ENCODE peak calls at places on chromosome 5, in seven cellular contexts. R, Q, L, X, G, A and B are unnamed samples. For H3K4me1, the result is how much of the 10 kb centered on the place peaks cover.

GRCh38 chr5:56557198-56557597 is 258.2 kb upstream of the MAP3K1 start:
- DNase-seq in G (no peak), A (no peak), X (no peak), Q (no peak), L (no peak), R (no peak), B (no peak)

GRCh38 chr5:128579111-128579510 is 41.1 kb upstream of the FBN2 start:
- DNase-seq in L (no peak), G (no peak), Q (no peak), X (no peak), A (no peak), R (no peak), B (no peak)

GRCh38 chr5:16879191-16879590 is 56.9 kb downstream of the MYO10 start:
- DNase-seq in L (no peak), X (no peak), G (no peak), R (no peak), Q (no peak), A (no peak), B (no peak)

GRCh38 chr5:38789134-38789533 is 56.7 kb upstream of the OSMR start:
- DNase-seq in G (no peak), Q (no peak), X (no peak), R (no peak), L (no peak), A (no peak), B (no peak)

GRCh38 chr5:132044207-132044606 is 16.2 kb upstream of the IL3 start:
- DNase-seq in X (peak), L (no peak), Q (no peak), G (no peak), R (peak), A (no peak), B (peak)

GRCh38 chr5:124742983-124743533 is 3.4 kb downstream of the ZNF608 start:
- DNase-seq in R (peak), X (peak), Q (no peak), A (peak), L (peak), G (no peak), B (no peak)

GRCh38 chr5:167049043-167049663 is 1242.3 kb upstream of the WWC1 start:
- DNase-seq in Q (peak), X (peak), A (no peak), R (peak), L (peak), G (no peak), B (no peak)

GRCh38 chr5:18008940-18009339 is 374.7 kb downstream of the TAF11L14 start:
- DNase-seq in Q (no peak), G (no peak), A (no peak), L (no peak), R (no peak), X (no peak), B (no peak)

GRCh38 chr5:62284946-62285891 is 20.8 kb upstream of the KIF2A start:
- DNase-seq in G (no peak), X (no peak), A (no peak), Q (no peak), L (no peak), R (no peak), B (no peak)

GRCh38 chr5:63233906-63234305 is 655.3 kb downstream of the LRRC70 start:
- DNase-seq in A (no peak), G (no peak), R (no peak), Q (no peak), X (no peak), L (no peak), B (no peak)

GRCh38 chr5:150412319-150413175 is at the start of gene CD74:
- DNase-seq in X (peak), R (peak), G (no peak), L (no peak), Q (no peak), A (peak), B (peak)

GRCh38 chr5:83408719-83409118 is 62.8 kb upstream of the VCAN start:
- DNase-seq in R (no peak), L (no peak), G (no peak), X (no peak), A (no peak), Q (no peak), B (no peak)

GRCh38 chr5:464843-465590 is 22.0 kb downstream of the EXOC3 start:
- DNase-seq in X (no peak), A (peak), G (no peak), R (peak), Q (no peak), L (no peak), B (peak)

GRCh38 chr5:131810510-131811249 is 13.9 kb upstream of the FNIP1 start:
- DNase-seq in X (no peak), A (no peak), Q (no peak), L (peak), G (no peak), R (no peak), B (no peak)

GRCh38 chr5:113354056-113354455 is 80.7 kb downstream of the TSSK1B start:
- DNase-seq in L (no peak), R (no peak), X (no peak), A (no peak), G (no peak), Q (no peak), B (no peak)

GRCh38 chr5:177462021-177462670 is 11.3 kb downstream of the DBN1 start:
- DNase-seq in R (peak), L (no peak), G (no peak), Q (no peak), X (no peak), A (no peak), B (no peak)
- TF ChIP-seq POLR2AphosphoS5 in R (peak), L (no peak), G (peak), Q (no peak), X (no peak), A (no peak), B (no peak)

DNA sequence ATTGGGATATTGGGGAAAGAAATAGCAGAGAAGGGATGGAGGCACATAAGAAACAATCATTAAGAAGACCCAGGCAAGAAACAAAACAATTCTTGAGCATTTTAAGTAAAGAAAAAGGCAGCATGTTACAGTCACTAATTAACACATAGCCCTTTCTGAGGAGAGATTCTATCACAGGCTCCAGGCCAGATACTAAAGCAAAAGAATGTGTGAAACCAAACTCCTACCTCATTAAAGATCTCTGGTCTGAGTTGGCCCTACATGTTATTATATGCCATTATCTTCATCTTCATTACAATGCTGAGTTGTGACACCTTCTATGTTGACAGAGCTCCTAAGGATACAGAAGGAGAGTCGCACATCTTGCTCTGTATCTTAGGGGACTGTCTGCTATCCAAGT is 37.5 kb downstream of the DAP start:
- DNase-seq in Q (no peak), L (no peak), X (no peak), G (no peak), R (no peak), A (no peak), B (no peak)
- H3K4me1 ChIP-seq in Q (under half), L (under half), X (under half), G (under half), R (under half), A (under half), B (under half)

GRCh38 chr5:67200809-67201562 is 4.4 kb upstream of the CD180 start:
- DNase-seq in G (no peak), X (no peak), Q (no peak), A (no peak), L (no peak), R (no peak), B (no peak)

GRCh38 chr5:67201897-67202549 is 5.4 kb upstream of the CD180 start:
- DNase-seq in R (no peak), L (no peak), X (no peak), A (no peak), Q (no peak), G (no peak), B (no peak)

GRCh38 chr5:67203701-67204074 is 7.1 kb upstream of the CD180 start:
- DNase-seq in Q (no peak), L (no peak), G (no peak), R (no peak), A (no peak), X (no peak), B (no peak)

GRCh38 chr5:67204821-67205220 is 8.2 kb upstream of the CD180 start:
- DNase-seq in G (no peak), Q (no peak), L (no peak), R (no peak), X (no peak), A (no peak), B (no peak)

DNA sequence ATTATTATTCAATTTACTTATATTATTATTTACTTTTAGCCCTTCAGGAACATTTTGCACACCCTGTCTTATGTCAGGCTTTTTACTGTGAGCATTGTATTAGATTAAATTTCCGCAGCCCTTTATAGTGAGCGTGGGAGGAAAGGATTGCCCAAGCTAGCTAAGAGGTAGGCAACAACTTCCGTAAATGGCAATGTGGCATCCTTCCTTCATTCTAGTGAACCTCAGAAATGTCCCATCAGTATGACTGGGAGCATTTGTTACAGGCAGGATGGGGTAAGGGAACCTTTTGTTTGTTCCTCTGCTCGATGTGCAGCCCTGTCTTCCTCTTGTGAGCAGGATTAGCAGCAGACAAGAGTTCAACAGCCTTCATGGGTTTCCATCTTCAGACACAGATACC is 6.2 kb upstream of the CD180 start:
- DNase-seq in R (peak), A (no peak), L (no peak), X (no peak), G (no peak), Q (no peak), B (no peak)
- H3K27ac ChIP-seq in R (peak), A (no peak), L (no peak), X (no peak), G (no peak), Q (no peak), B (no peak)

GRCh38 chr5:68239485-68239884 is 23.9 kb downstream of the PIK3R1 start:
- DNase-seq in A (peak), Q (no peak), R (peak), X (peak), L (no peak), G (no peak), B (peak)
- TF ChIP-seq POLR2AphosphoS5 in A (peak), Q (no peak), R (peak), X (no peak), L (no peak), G (no peak), B (no peak)

GRCh38 chr5:51201024-51201423 is 182.2 kb upstream of the ISL1 start:
- DNase-seq in G (no peak), A (no peak), R (no peak), L (no peak), Q (no peak), X (no peak), B (no peak)
- H3K4me1 ChIP-seq in G (under half), A (under half), R (under half), L (under half), Q (under half), X (under half), B (under half)